ENCODE peak calls at places on chromosomes 11 and 22, in eight cellular contexts. One of them, this sample, is unnamed.

GRCh38 chr22:30876221-30876751 is 92.3 kb downstream of the MORC2 start:
- DNase-seq in hepatocyte: no peak
- DNase-seq in GM23338: no peak
- DNase-seq in MM.1S: no peak
- DNase-seq in SK-N-SH: peak; percentile 41
- DNase-seq in GM23248: no peak
- DNase-seq in HCT116: no peak
- DNase-seq in PC-3: no peak
- DNase-seq in this sample: no peak

GRCh38 chr11:134034496-134035381 is 34.1 kb upstream of the JAM3 start:
- DNase-seq in hepatocyte: no peak
- DNase-seq in GM23338: no peak
- DNase-seq in MM.1S: no peak
- DNase-seq in SK-N-SH: no peak
- DNase-seq in GM23248: peak; percentile 60
- DNase-seq in HCT116: no peak
- DNase-seq in PC-3: peak; percentile 17
- DNase-seq in this sample: no peak

GRCh38 chr11:94737171-94737611 is 31.0 kb upstream of the AMOTL1 start:
- DNase-seq in hepatocyte: no peak
- DNase-seq in GM23338: no peak
- DNase-seq in MM.1S: no peak
- DNase-seq in SK-N-SH: no peak
- DNase-seq in GM23248: peak; percentile 44
- DNase-seq in HCT116: no peak
- DNase-seq in PC-3: peak; percentile 97
- DNase-seq in this sample: no peak

GRCh38 chr11:2217211-2218081 is 45.8 kb upstream of the TH start:
- DNase-seq in hepatocyte: no peak
- DNase-seq in GM23338: no peak
- DNase-seq in MM.1S: no peak
- DNase-seq in SK-N-SH: peak; percentile 19
- DNase-seq in GM23248: no peak
- DNase-seq in HCT116: no peak
- DNase-seq in PC-3: no peak
- DNase-seq in this sample: no peak

GRCh38 chr22:39738746-39739145 is 154.8 kb downstream of the ENTHD1 start:
- DNase-seq in hepatocyte: peak; percentile 30
- DNase-seq in GM23338: no peak
- DNase-seq in MM.1S: no peak
- DNase-seq in SK-N-SH: no peak
- DNase-seq in GM23248: peak; percentile 62
- DNase-seq in HCT116: no peak
- DNase-seq in PC-3: peak; percentile 4
- DNase-seq in this sample: no peak

GRCh38 chr11:7457211-7457610 is 28.1 kb upstream of the OLFML1 start:
- DNase-seq in hepatocyte: no peak
- DNase-seq in GM23338: no peak
- DNase-seq in MM.1S: no peak
- DNase-seq in SK-N-SH: no peak
- DNase-seq in GM23248: peak; percentile 82
- DNase-seq in HCT116: no peak
- DNase-seq in PC-3: peak; percentile 59
- DNase-seq in this sample: no peak

GRCh38 chr11:73415854-73416615 is 39.8 kb downstream of the RELT start:
- DNase-seq in hepatocyte: no peak
- DNase-seq in GM23338: no peak
- DNase-seq in MM.1S: no peak
- DNase-seq in SK-N-SH: no peak
- DNase-seq in GM23248: peak; percentile 81
- DNase-seq in HCT116: no peak
- DNase-seq in PC-3: peak; percentile 64
- DNase-seq in this sample: no peak

GRCh38 chr11:2074266-2074825 is 64.8 kb downstream of the IGF2 start:
- DNase-seq in hepatocyte: no peak
- DNase-seq in GM23338: peak; percentile 87
- DNase-seq in MM.1S: no peak
- DNase-seq in SK-N-SH: no peak
- DNase-seq in GM23248: peak; percentile 8
- DNase-seq in HCT116: no peak
- DNase-seq in PC-3: no peak
- DNase-seq in this sample: peak; percentile 10

GRCh38 chr11:57358543-57358961 is 20.4 kb downstream of the P2RX3 start:
- DNase-seq in hepatocyte: peak; percentile 28
- DNase-seq in GM23338: no peak
- DNase-seq in MM.1S: no peak
- DNase-seq in SK-N-SH: no peak
- DNase-seq in GM23248: peak; percentile 29
- DNase-seq in HCT116: no peak
- DNase-seq in PC-3: peak; percentile 40
- DNase-seq in this sample: no peak

DNA sequence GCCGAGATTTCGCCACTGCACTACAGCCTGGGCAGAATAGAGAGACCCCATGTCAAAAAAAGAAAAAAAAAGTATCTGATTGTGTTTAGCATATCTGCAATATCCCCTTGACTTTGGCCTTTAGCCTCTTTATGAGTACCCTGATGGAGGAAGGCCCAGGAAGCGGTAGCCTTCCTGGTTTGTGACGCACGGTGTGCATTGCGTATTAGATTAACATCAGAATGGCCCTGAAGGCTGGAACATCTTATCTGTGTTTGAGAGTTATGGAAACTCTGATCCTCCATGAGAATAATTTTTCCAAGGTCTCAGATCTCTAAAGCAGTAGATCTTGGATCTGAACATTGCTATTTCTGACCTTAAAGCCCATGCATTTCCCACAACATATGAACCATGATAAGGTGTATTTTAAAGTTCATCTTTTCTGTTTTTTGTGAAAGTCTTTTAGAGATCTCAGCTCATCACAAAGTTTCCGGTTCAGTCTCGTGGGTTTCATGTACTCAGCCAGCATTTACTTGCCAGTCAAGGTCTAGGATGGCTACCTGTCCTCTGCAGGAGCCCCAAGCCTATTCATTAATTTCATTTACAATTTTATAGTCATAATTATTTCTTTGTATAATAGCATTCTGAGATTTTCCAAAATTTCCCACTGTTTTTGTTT is 663 bp upstream of the FDX1 start:
- DNase-seq in hepatocyte: no peak
- DNase-seq in GM23338: no peak
- DNase-seq in MM.1S: peak; percentile 34
- DNase-seq in SK-N-SH: no peak
- DNase-seq in GM23248: no peak
- DNase-seq in HCT116: no peak
- DNase-seq in PC-3: no peak
- DNase-seq in this sample: peak; percentile 41
- H3K9me2 ChIP-seq in hepatocyte: no peaks in the 10 kb centered on the region
- H3K9me2 ChIP-seq in GM23338: no peaks in the 10 kb centered on the region
- H3K9me2 ChIP-seq in MM.1S: no peaks in the 10 kb centered on the region
- H3K9me2 ChIP-seq in SK-N-SH: no peaks in the 10 kb centered on the region
- H3K9me2 ChIP-seq in GM23248: no peaks in the 10 kb centered on the region
- H3K9me2 ChIP-seq in HCT116: no peaks in the 10 kb centered on the region
- H3K9me2 ChIP-seq in PC-3: no peaks in the 10 kb centered on the region
- H3K9me2 ChIP-seq in this sample: no peaks in the 10 kb centered on the region

DNA sequence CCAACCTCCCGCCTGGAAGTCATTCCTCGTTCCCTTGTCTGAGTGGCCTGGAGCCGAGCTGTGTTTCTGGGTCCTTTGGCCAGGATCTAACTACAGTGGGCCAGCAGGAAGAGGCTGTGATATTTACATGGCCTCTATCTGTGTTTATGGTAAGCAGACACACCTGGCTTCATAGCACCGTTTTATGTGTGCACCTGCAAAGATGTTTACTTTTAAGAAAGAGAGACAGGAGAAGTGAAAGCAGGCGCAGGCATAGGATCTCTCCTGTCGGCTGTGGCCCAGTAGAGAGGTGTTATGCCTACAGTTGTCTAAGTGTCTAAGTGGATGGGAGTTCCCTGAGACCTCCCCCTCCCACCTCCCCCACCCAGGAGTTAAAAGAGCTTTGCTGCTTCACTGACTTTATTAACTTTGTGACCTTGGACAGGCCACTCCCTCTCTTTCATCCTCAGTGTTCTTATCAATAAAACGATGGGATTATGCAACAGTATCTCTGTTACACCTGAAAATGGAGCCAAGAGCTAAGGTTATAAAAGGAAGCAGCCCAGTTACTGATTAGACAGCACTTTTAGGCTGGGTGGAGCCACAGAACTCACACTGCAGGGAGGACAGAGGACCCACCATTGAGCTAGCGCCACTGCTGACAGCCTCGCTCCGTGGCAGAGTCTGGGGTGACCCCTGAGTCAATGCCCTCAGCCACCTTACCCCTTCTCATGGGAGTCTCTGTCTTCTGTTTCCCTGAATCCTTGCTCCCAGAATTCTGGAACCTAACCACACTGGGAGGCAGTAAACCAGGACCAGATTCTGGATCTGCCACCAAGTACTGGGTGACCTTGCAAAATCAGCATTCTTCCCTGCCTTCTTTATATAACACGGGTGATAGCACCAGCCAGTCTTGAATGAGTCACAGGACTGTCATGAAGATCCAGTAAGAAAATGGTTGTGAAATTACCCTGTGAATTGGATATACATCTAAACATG is 22.0 kb downstream of the ST14 start:
- DNase-seq in hepatocyte: peak; percentile 84
- DNase-seq in GM23338: no peak
- DNase-seq in MM.1S: peak; percentile 89
- DNase-seq in SK-N-SH: no peak
- DNase-seq in GM23248: peak; percentile 95
- DNase-seq in HCT116: no peak
- DNase-seq in PC-3: peak; percentile 89
- DNase-seq in this sample: peak; percentile 98
- H3K9me2 ChIP-seq in hepatocyte: no peaks in the 10 kb centered on the region
- H3K9me2 ChIP-seq in GM23338: no peaks in the 10 kb centered on the region
- H3K9me2 ChIP-seq in MM.1S: no peaks in the 10 kb centered on the region
- H3K9me2 ChIP-seq in SK-N-SH: no peaks in the 10 kb centered on the region
- H3K9me2 ChIP-seq in GM23248: no peaks in the 10 kb centered on the region
- H3K9me2 ChIP-seq in HCT116: no peaks in the 10 kb centered on the region
- H3K9me2 ChIP-seq in PC-3: no peaks in the 10 kb centered on the region
- H3K9me2 ChIP-seq in this sample: no peaks in the 10 kb centered on the region

GRCh38 chr11:69291459-69292110 is 2.4 kb upstream of the MYEOV start:
- DNase-seq in hepatocyte: no peak
- DNase-seq in GM23338: no peak
- DNase-seq in MM.1S: no peak
- DNase-seq in SK-N-SH: no peak
- DNase-seq in GM23248: no peak
- DNase-seq in HCT116: no peak
- DNase-seq in PC-3: no peak
- DNase-seq in this sample: no peak

GRCh38 chr11:69293087-69293486 is 868 bp upstream of the MYEOV start:
- DNase-seq in hepatocyte: no peak
- DNase-seq in GM23338: no peak
- DNase-seq in MM.1S: no peak
- DNase-seq in SK-N-SH: no peak
- DNase-seq in GM23248: no peak
- DNase-seq in HCT116: peak; percentile 44
- DNase-seq in PC-3: peak; percentile 41
- DNase-seq in this sample: no peak

GRCh38 chr11:69293819-69294505 is at the start of gene MYEOV:
- DNase-seq in hepatocyte: no peak
- DNase-seq in GM23338: peak; percentile 79
- DNase-seq in MM.1S: peak; percentile 87
- DNase-seq in SK-N-SH: peak; percentile 78
- DNase-seq in GM23248: peak; percentile 61
- DNase-seq in HCT116: peak; percentile 88
- DNase-seq in PC-3: peak; percentile 92
- DNase-seq in this sample: peak; percentile 90

GRCh38 chr11:69290791-69291190 is 3.2 kb upstream of the MYEOV start:
- DNase-seq in hepatocyte: no peak
- DNase-seq in GM23338: no peak
- DNase-seq in MM.1S: no peak
- DNase-seq in SK-N-SH: no peak
- DNase-seq in GM23248: no peak
- DNase-seq in HCT116: no peak
- DNase-seq in PC-3: no peak
- DNase-seq in this sample: no peak

DNA sequence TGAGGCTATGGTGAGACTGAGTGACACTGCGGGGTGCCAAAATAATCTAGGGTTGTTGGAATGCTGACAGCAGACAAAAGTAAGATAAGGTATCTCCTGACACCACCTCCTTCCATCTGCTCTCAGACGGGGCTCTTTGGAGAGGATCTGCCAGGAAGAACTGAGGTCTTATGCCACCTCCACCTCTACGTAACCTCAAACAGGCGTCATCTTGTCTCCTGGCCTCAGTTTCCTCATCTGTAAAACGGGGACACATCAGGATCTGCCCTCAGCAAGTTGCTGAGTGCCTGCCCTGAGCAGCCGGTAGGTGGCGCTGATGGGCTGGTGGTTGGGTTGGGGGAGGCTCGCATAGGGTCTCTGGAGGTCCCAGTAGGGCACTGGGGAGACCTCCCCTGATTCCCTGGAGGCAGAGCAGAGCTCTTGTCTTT is 1.7 kb upstream of the MYEOV start:
- DNase-seq in hepatocyte: no peak
- DNase-seq in GM23338: peak; percentile 61
- DNase-seq in MM.1S: peak; percentile 11
- DNase-seq in SK-N-SH: no peak
- DNase-seq in GM23248: peak; percentile 33
- DNase-seq in HCT116: no peak
- DNase-seq in PC-3: peak; percentile 47
- DNase-seq in this sample: peak; percentile 52
- H3K9me2 ChIP-seq in hepatocyte: no peaks in the 10 kb centered on the region
- H3K9me2 ChIP-seq in GM23338: peaks cover 4% of the 10 kb centered on the region
- H3K9me2 ChIP-seq in MM.1S: no peaks in the 10 kb centered on the region
- H3K9me2 ChIP-seq in SK-N-SH: no peaks in the 10 kb centered on the region
- H3K9me2 ChIP-seq in GM23248: no peaks in the 10 kb centered on the region
- H3K9me2 ChIP-seq in HCT116: no peaks in the 10 kb centered on the region
- H3K9me2 ChIP-seq in PC-3: peaks cover 3% of the 10 kb centered on the region
- H3K9me2 ChIP-seq in this sample: no peaks in the 10 kb centered on the region

GRCh38 chr11:34387653-34388052 is 29.8 kb upstream of the ABTB2 start:
- DNase-seq in hepatocyte: no peak
- DNase-seq in GM23338: no peak
- DNase-seq in MM.1S: no peak
- DNase-seq in SK-N-SH: no peak
- DNase-seq in GM23248: no peak
- DNase-seq in HCT116: no peak
- DNase-seq in PC-3: no peak
- DNase-seq in this sample: no peak
- H3K9me2 ChIP-seq in hepatocyte: no peaks in the 10 kb centered on the region
- H3K9me2 ChIP-seq in GM23338: no peaks in the 10 kb centered on the region
- H3K9me2 ChIP-seq in MM.1S: no peaks in the 10 kb centered on the region
- H3K9me2 ChIP-seq in SK-N-SH: no peaks in the 10 kb centered on the region
- H3K9me2 ChIP-seq in GM23248: no peaks in the 10 kb centered on the region
- H3K9me2 ChIP-seq in HCT116: no peaks in the 10 kb centered on the region
- H3K9me2 ChIP-seq in PC-3: no peaks in the 10 kb centered on the region
- H3K9me2 ChIP-seq in this sample: no peaks in the 10 kb centered on the region

GRCh38 chr11:14519692-14520085 is 497 bp downstream of the PSMA1 start:
- DNase-seq in hepatocyte: no peak
- DNase-seq in GM23338: no peak
- DNase-seq in MM.1S: no peak
- DNase-seq in SK-N-SH: no peak
- DNase-seq in GM23248: peak; percentile 75
- DNase-seq in HCT116: no peak
- DNase-seq in PC-3: peak; percentile 26
- DNase-seq in this sample: peak; percentile 16
- H3K9me2 ChIP-seq in hepatocyte: no peaks in the 10 kb centered on the region
- H3K9me2 ChIP-seq in GM23338: no peaks in the 10 kb centered on the region
- H3K9me2 ChIP-seq in MM.1S: no peaks in the 10 kb centered on the region
- H3K9me2 ChIP-seq in SK-N-SH: no peaks in the 10 kb centered on the region
- H3K9me2 ChIP-seq in GM23248: no peaks in the 10 kb centered on the region
- H3K9me2 ChIP-seq in HCT116: no peaks in the 10 kb centered on the region
- H3K9me2 ChIP-seq in PC-3: no peaks in the 10 kb centered on the region
- H3K9me2 ChIP-seq in this sample: no peaks in the 10 kb centered on the region

GRCh38 chr11:61679893-61680621 is at the start of gene DAGLA:
- DNase-seq in hepatocyte: peak; percentile 88
- DNase-seq in GM23338: peak; percentile 73
- DNase-seq in MM.1S: peak; percentile 41
- DNase-seq in SK-N-SH: peak; percentile 99
- DNase-seq in GM23248: peak; percentile 70
- DNase-seq in HCT116: no peak
- DNase-seq in PC-3: peak; percentile 81
- DNase-seq in this sample: no peak
- H3K9me2 ChIP-seq in hepatocyte: no peaks in the 10 kb centered on the region
- H3K9me2 ChIP-seq in GM23338: no peaks in the 10 kb centered on the region
- H3K9me2 ChIP-seq in MM.1S: no peaks in the 10 kb centered on the region
- H3K9me2 ChIP-seq in SK-N-SH: no peaks in the 10 kb centered on the region
- H3K9me2 ChIP-seq in GM23248: no peaks in the 10 kb centered on the region
- H3K9me2 ChIP-seq in HCT116: no peaks in the 10 kb centered on the region
- H3K9me2 ChIP-seq in PC-3: no peaks in the 10 kb centered on the region
- H3K9me2 ChIP-seq in this sample: no peaks in the 10 kb centered on the region